ENCODE peak calls at places on chromosome 3, in nine cellular contexts. N is adrenal gland, W is IMR-90, O is heart left ventricle, D is left lung, B is ovary, S is suprapubic skin, G is bronchial epithelial cell, F is neuronal stem cell. E is an unnamed sample.

GRCh38 chr3:185687479-185687878 is 101.4 kb downstream of the SENP2 start:
- DNase-seq in G (peak; percentile 33), W (peak; percentile 29), N (no peak), F (no peak), D (no peak), S (no peak), B (no peak), O (no peak), E (no peak)

GRCh38 chr3:119619094-119619493 is 21.4 kb downstream of the PLA1A start:
- DNase-seq in F (no peak), G (peak; percentile 39), O (no peak), D (no peak), N (no peak), B (no peak), W (no peak), S (no peak), E (no peak)

GRCh38 chr3:65927576-65927975 is 111.1 kb downstream of the MAGI1 start:
- DNase-seq in W (peak; percentile 33), D (no peak), S (no peak), G (peak; percentile 69), O (no peak), N (no peak), B (no peak), F (no peak), E (no peak)

GRCh38 chr3:32360514-32360869 is 31.2 kb upstream of the CMTM7 start:
- DNase-seq in G (no peak), N (no peak), F (no peak), W (no peak), S (no peak), O (no peak), B (no peak), D (no peak), E (no peak)

GRCh38 chr3:145739926-145740325 is 421.1 kb downstream of the PLOD2 start:
- DNase-seq in W (peak; percentile 2), F (no peak), B (no peak), O (no peak), G (no peak), N (no peak), S (no peak), D (no peak), E (no peak)

GRCh38 chr3:106628407-106628806 is 748.8 kb upstream of the CCDC54 start:
- DNase-seq in W (peak; percentile 78), D (no peak), S (no peak), O (no peak), N (no peak), B (no peak), G (peak; percentile 76), F (no peak), E (no peak)

GRCh38 chr3:95134693-95135375 is 1072.0 kb downstream of the NSUN3 start:
- DNase-seq in B (no peak), N (no peak), F (no peak), W (no peak), S (no peak), D (no peak), G (no peak), O (no peak), E (no peak)

GRCh38 chr3:148319161-148319915 is 378.4 kb upstream of the AGTR1 start:
- DNase-seq in N (no peak), S (no peak), B (no peak), W (peak; percentile 90), F (no peak), D (no peak), G (peak; percentile 88), O (no peak), E (no peak)

GRCh38 chr3:183031826-183032225 is 51.5 kb upstream of the DCUN1D1 start:
- DNase-seq in G (no peak), F (no peak), D (no peak), N (no peak), O (no peak), S (no peak), W (no peak), B (no peak), E (no peak)

GRCh38 chr3:105373383-105373782 is 6.7 kb downstream of the ALCAM start:
- DNase-seq in B (no peak), O (no peak), F (no peak), N (no peak), W (no peak), D (no peak), G (peak; percentile 69), S (no peak), E (no peak)

DNA sequence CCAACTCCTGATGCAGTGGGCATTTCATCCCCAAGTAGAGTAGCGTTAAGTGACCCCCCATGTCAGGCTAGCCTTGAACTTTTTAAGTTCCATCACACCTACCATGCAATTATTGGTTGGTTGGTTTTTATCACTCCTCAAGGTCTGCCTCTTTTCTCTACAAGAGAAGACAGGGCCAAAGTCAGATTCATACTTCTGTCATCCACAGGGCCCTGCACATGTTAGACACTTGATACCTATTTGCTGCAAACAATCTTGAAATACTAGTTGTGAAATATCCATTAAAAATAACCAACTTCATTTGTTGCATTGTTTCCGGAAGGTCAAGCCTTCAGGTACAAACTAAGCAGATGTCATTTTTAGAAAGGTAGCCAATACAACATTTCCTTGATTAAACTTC is 1.2 kb downstream of the CMSS1 start:
- DNase-seq in O (no peak), D (no peak), N (no peak), F (no peak), B (no peak), S (no peak), W (no peak), G (peak; percentile 3), E (no peak)
- H3K4me3 ChIP-seq in O (peak overlapping the region; percentile 75), D (peak overlapping the region; percentile 62), N (no peak overlapping the region), F (no peak overlapping the region), B (peak overlapping the region; percentile 74), S (peak overlapping the region; percentile 75), W (no peak overlapping the region), G (no peak overlapping the region), E (peak overlapping the region; percentile 73)

GRCh38 chr3:97954193-97954827 is 17.9 kb downstream of the RIOX2 start:
- DNase-seq in B (no peak), G (no peak), S (no peak), W (no peak), F (no peak), D (no peak), O (no peak), N (no peak), E (no peak)
- H3K36me3 ChIP-seq in B (no peaks in the 10 kb centered on the region), G (peaks cover 6% of the 10 kb centered on the region), S (peaks cover 68% of the 10 kb centered on the region), W (peaks cover 25% of the 10 kb centered on the region), F (peaks cover 6% of the 10 kb centered on the region), D (no peaks in the 10 kb centered on the region), O (peaks cover 8% of the 10 kb centered on the region), N (no peaks in the 10 kb centered on the region), E (peaks cover 83% of the 10 kb centered on the region)

GRCh38 chr3:124035463-124036121 is 43.7 kb upstream of the ROPN1 start:
- DNase-seq in G (no peak), N (peak; percentile 28), S (no peak), F (no peak), D (no peak), B (no peak), O (no peak), W (no peak), E (no peak)

GRCh38 chr3:124034016-124034808 is 42.3 kb upstream of the ROPN1 start:
- DNase-seq in O (peak; percentile 19), G (peak; percentile 29), D (no peak), W (no peak), N (peak; percentile 29), B (peak; percentile 34), S (no peak), F (peak; percentile 36), E (no peak)

GRCh38 chr3:124032881-124033359 is 41.0 kb upstream of the ROPN1 start:
- DNase-seq in W (peak; percentile 71), N (peak; percentile 93), O (peak; percentile 91), F (peak; percentile 92), S (peak; percentile 85), D (peak; percentile 80), G (peak; percentile 43), B (peak; percentile 84), E (peak; percentile 85)

GRCh38 chr3:124033360-124034015 is 41.6 kb upstream of the ROPN1 start:
- DNase-seq in B (peak; percentile 32), D (no peak), W (no peak), S (peak; percentile 63), O (peak; percentile 28), F (no peak), G (no peak), N (peak; percentile 30), E (no peak)

DNA sequence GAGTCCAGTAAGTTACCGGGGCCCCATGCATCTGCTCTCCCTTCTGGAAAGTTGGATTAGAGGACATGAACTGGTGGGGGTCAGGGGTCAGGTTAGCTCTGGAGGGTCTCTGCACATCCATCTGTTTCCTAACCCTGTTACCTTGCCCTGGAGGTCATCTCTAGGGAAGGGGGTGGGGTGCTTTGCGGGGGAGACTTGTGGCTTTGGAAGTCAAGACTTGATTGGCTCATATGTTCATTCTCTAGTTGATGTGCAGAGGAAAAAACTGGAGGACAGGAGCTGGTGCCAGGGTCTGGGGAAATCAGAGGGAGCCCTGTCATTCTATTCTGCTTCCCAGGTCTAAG is 42.9 kb upstream of the ROPN1 start:
- DNase-seq in S (no peak), F (no peak), N (no peak), W (no peak), O (no peak), D (no peak), G (no peak), B (no peak), E (no peak)
- H3K4me3 ChIP-seq in S (peak overlapping the region; percentile 88), F (no peak overlapping the region), N (no peak overlapping the region), W (no peak overlapping the region), O (peak overlapping the region; percentile 85), D (peak overlapping the region; percentile 57), G (no peak overlapping the region), B (peak overlapping the region; percentile 70), E (no peak overlapping the region)

GRCh38 chr3:47994180-47994579 is 22.0 kb downstream of the MAP4 start:
- DNase-seq in F (no peak), D (no peak), O (no peak), G (no peak), N (no peak), W (peak; percentile 67), S (no peak), B (no peak), E (no peak)
- H3K36me3 ChIP-seq in F (peaks cover 4% of the 10 kb centered on the region), D (no peaks in the 10 kb centered on the region), O (peaks cover 4% of the 10 kb centered on the region), G (peaks cover 7% of the 10 kb centered on the region), N (no peaks in the 10 kb centered on the region), W (peaks cover 17% of the 10 kb centered on the region), S (peaks cover 26% of the 10 kb centered on the region), B (no peaks in the 10 kb centered on the region), E (peaks cover 32% of the 10 kb centered on the region)

DNA sequence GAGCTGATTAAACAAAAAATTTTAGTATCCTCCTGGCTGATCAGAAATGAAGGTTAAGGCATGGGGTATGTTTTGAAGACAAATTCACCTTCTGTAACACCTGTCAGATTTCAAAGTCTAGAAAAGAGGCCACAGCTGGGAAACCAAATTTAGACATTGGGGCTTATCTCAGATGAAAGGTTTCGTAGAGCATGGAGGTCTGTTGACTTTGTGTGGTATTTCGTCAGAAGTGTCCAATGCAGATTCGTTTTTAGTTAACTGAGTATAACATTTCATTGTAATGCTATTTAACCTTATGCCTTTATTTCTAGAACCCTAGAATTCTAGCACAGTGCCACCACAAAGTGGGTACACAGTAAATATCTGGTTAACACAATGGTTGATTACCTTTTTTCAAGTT is 61.7 kb downstream of the FNDC3B start:
- DNase-seq in N (no peak), D (no peak), O (no peak), S (no peak), F (no peak), B (no peak), G (no peak), W (no peak), E (no peak)
- H3K4me3 ChIP-seq in N (no peak overlapping the region), D (no peak overlapping the region), O (no peak overlapping the region), S (no peak overlapping the region), F (no peak overlapping the region), B (no peak overlapping the region), G (no peak overlapping the region), W (no peak overlapping the region), E (no peak overlapping the region)